ENCODE peak calls at places on chromosomes 16 and 17, in seven cellular contexts. U, M, D, N, A, I and Q are unnamed samples.

GRCh38 chr17:178292-179065 is 3.0 kb downstream of the DOC2B start:
- DNase-seq in U (no peak), M (no peak), D (no peak), N (no peak), A (no peak), I (no peak), Q (no peak)

GRCh38 chr17:68507581-68507980 is 4.6 kb upstream of the PRKAR1A start:
- DNase-seq in U (no peak), M (no peak), D (no peak), N (no peak), A (no peak), I (no peak), Q (no peak)

GRCh38 chr16:79269211-79269863 is 331.2 kb downstream of the MAF start:
- DNase-seq in U (no peak), M (peak), D (no peak), N (no peak), A (no peak), I (no peak), Q (no peak)

GRCh38 chr16:87851601-87852000 is 17.7 kb downstream of the SLC7A5 start:
- DNase-seq in U (no peak), M (no peak), D (no peak), N (no peak), A (no peak), I (no peak), Q (no peak)

GRCh38 chr16:65875362-65876199 is 490.9 kb upstream of the CDH5 start:
- DNase-seq in U (no peak), M (no peak), D (peak), N (no peak), A (no peak), I (no peak), Q (peak)

GRCh38 chr16:55000595-55000994 is 69.9 kb downstream of the IRX5 start:
- DNase-seq in U (no peak), M (no peak), D (peak), N (no peak), A (no peak), I (no peak), Q (peak)

GRCh38 chr17:49469831-49470568 is 25.1 kb upstream of the NGFR start:
- DNase-seq in U (peak), M (no peak), D (peak), N (no peak), A (peak), I (no peak), Q (no peak)

GRCh38 chr16:81694494-81695285 is 84.4 kb upstream of the PLCG2 start:
- DNase-seq in U (peak), M (no peak), D (no peak), N (no peak), A (peak), I (peak), Q (no peak)

GRCh38 chr16:58123896-58124600 is 5.1 kb downstream of the CFAP20 start:
- DNase-seq in U (no peak), M (no peak), D (no peak), N (no peak), A (no peak), I (no peak), Q (no peak)

GRCh38 chr17:63035271-63035670 is 69.2 kb downstream of the TANC2 start:
- DNase-seq in U (no peak), M (no peak), D (peak), N (peak), A (no peak), I (no peak), Q (peak)

GRCh38 chr17:79607941-79608728 is 2.7 kb downstream of the RBFOX3 start:
- DNase-seq in U (no peak), M (no peak), D (peak), N (no peak), A (no peak), I (peak), Q (peak)

GRCh38 chr17:4789951-4790704 is 1.4 kb downstream of the GLTPD2 start:
- DNase-seq in U (peak), M (peak), D (peak), N (peak), A (peak), I (peak), Q (peak)

GRCh38 chr17:74271902-74272563 is 2.0 kb upstream of the DNAI2 start:
- DNase-seq in U (peak), M (no peak), D (peak), N (no peak), A (peak), I (no peak), Q (no peak)

GRCh38 chr17:76264425-76264754 is 758 bp upstream of the UBALD2 start:
- DNase-seq in U (no peak), M (no peak), D (no peak), N (no peak), A (no peak), I (no peak), Q (no peak)

GRCh38 chr17:81064746-81065475 is 30.0 kb downstream of the BAIAP2 start:
- DNase-seq in U (peak), M (no peak), D (peak), N (no peak), A (peak), I (no peak), Q (no peak)

GRCh38 chr16:85816159-85816558 is 16.7 kb downstream of the COX4I1 start:
- DNase-seq in U (no peak), M (no peak), D (no peak), N (no peak), A (no peak), I (no peak), Q (no peak)

GRCh38 chr16:50640919-50641817 is 39.9 kb downstream of the SNX20 start:
- DNase-seq in U (no peak), M (no peak), D (no peak), N (no peak), A (no peak), I (no peak), Q (no peak)

GRCh38 chr17:17680477-17681186 is 626 bp upstream of the RAI1 start:
- DNase-seq in U (no peak), M (no peak), D (no peak), N (no peak), A (no peak), I (no peak), Q (no peak)

GRCh38 chr16:27505297-27506236 is 44.1 kb downstream of the GTF3C1 start:
- DNase-seq in U (no peak), M (no peak), D (no peak), N (no peak), A (peak), I (no peak), Q (no peak)

GRCh38 chr17:6534846-6535514 is 21.4 kb downstream of the PITPNM3 start:
- DNase-seq in U (no peak), M (no peak), D (no peak), N (no peak), A (no peak), I (peak), Q (no peak)

GRCh38 chr17:52271781-52272180 is 113.3 kb upstream of the CA10 start:
- DNase-seq in U (no peak), M (no peak), D (no peak), N (no peak), A (no peak), I (no peak), Q (no peak)

GRCh38 chr17:50097907-50098306 is 2.8 kb downstream of the PDK2 start:
- DNase-seq in U (no peak), M (no peak), D (no peak), N (no peak), A (no peak), I (no peak), Q (no peak)

GRCh38 chr16:58236231-58236690 is 38.4 kb upstream of the CSNK2A2 start:
- DNase-seq in U (peak), M (peak), D (peak), N (peak), A (peak), I (peak), Q (peak)

GRCh38 chr17:17445925-17446665 is 30.7 kb upstream of the MED9 start:
- DNase-seq in U (no peak), M (no peak), D (peak), N (no peak), A (no peak), I (no peak), Q (peak)

GRCh38 chr17:74037320-74037719 is 166.2 kb upstream of the RPL38 start:
- DNase-seq in U (peak), M (no peak), D (peak), N (peak), A (peak), I (peak), Q (peak)

GRCh38 chr17:43983196-43983514 is 21.3 kb upstream of the NAGS start:
- DNase-seq in U (no peak), M (no peak), D (no peak), N (no peak), A (no peak), I (no peak), Q (no peak)

GRCh38 chr17:44970136-44970737 is 2.1 kb upstream of the C1QL1 start:
- DNase-seq in U (peak), M (no peak), D (peak), N (peak), A (peak), I (peak), Q (no peak)

GRCh38 chr17:65811043-65811442 is 249.6 kb upstream of the AXIN2 start:
- DNase-seq in U (no peak), M (no peak), D (no peak), N (no peak), A (no peak), I (no peak), Q (no peak)

GRCh38 chr17:74711058-74711824 is 1.5 kb downstream of the CD300LF start:
- DNase-seq in U (no peak), M (no peak), D (no peak), N (no peak), A (no peak), I (no peak), Q (no peak)

GRCh38 chr17:75059369-75060345 is 12.6 kb downstream of the KCTD2 start:
- DNase-seq in U (no peak), M (peak), D (no peak), N (no peak), A (peak), I (peak), Q (peak)

GRCh38 chr16:66572356-66572755 is 6.1 kb downstream of the CMTM1 start:
- DNase-seq in U (no peak), M (no peak), D (no peak), N (no peak), A (no peak), I (no peak), Q (no peak)

GRCh38 chr17:16286947-16287562 is 66.2 kb downstream of the CENPV start:
- DNase-seq in U (peak), M (no peak), D (peak), N (no peak), A (no peak), I (no peak), Q (no peak)

GRCh38 chr17:75832164-75832651 is 12.0 kb downstream of the UNC13D start:
- DNase-seq in U (peak), M (peak), D (peak), N (no peak), A (no peak), I (peak), Q (peak)

GRCh38 chr17:72804949-72805348 is 287.5 kb downstream of the SLC39A11 start:
- DNase-seq in U (no peak), M (no peak), D (no peak), N (no peak), A (no peak), I (no peak), Q (no peak)

GRCh38 chr17:81153340-81153803 is 11.9 kb upstream of the PVALEF start:
- DNase-seq in U (no peak), M (no peak), D (peak), N (no peak), A (peak), I (no peak), Q (peak)

GRCh38 chr16:74698220-74698619 is 2.4 kb downstream of the MLKL start:
- DNase-seq in U (no peak), M (no peak), D (no peak), N (no peak), A (no peak), I (no peak), Q (no peak)

GRCh38 chr16:85675528-85675927 is 13.2 kb downstream of the GINS2 start:
- DNase-seq in U (no peak), M (no peak), D (no peak), N (no peak), A (no peak), I (no peak), Q (peak)

GRCh38 chr17:2981325-2981724 is 82.1 kb downstream of the OR1D5 start:
- DNase-seq in U (no peak), M (no peak), D (no peak), N (no peak), A (no peak), I (no peak), Q (no peak)

GRCh38 chr17:64992325-64992802 is 64.2 kb downstream of the GNA13 start:
- DNase-seq in U (no peak), M (no peak), D (peak), N (no peak), A (no peak), I (no peak), Q (peak)